ENCODE peak calls at places on chromosome 18, in four cellular contexts. T, G, F and N are unnamed samples.
A peak's percentile ranks its signal among the peaks of the same experiment; 100 is the strongest.

GRCh38 chr18:37242091-37242490 is 323.5 kb downstream of the CELF4 start:
- DNase-seq in T (peak; percentile 31), F (no peak), G (no peak), N (no peak)

GRCh38 chr18:50961974-50962373 is 5.9 kb upstream of the ELAC1 start:
- DNase-seq in T (no peak), G (no peak), F (no peak), N (no peak)

GRCh38 chr18:33820517-33821368 is 242.7 kb downstream of the ASXL3 start:
- DNase-seq in G (no peak), T (no peak), F (no peak), N (no peak)

GRCh38 chr18:57737661-57738060 is 65.5 kb downstream of the ATP8B1 start:
- DNase-seq in G (peak; percentile 83), F (peak; percentile 48), T (peak; percentile 94), N (peak; percentile 6)

GRCh38 chr18:51229328-51229727 is 31.8 kb upstream of the MEX3C start:
- DNase-seq in F (no peak), G (no peak), T (no peak), N (no peak)

GRCh38 chr18:48997985-48998831 is 47.4 kb upstream of the SMAD7 start:
- DNase-seq in F (no peak), G (peak; percentile 45), T (peak; percentile 81), N (no peak)

GRCh38 chr18:6609882-6610281 is 119.6 kb upstream of the ARHGAP28 start:
- DNase-seq in T (no peak), F (no peak), G (no peak), N (no peak)

GRCh38 chr18:63378919-63379638 is 12.1 kb upstream of the KDSR start:
- DNase-seq in F (no peak), T (no peak), G (no peak), N (no peak)

GRCh38 chr18:39946623-39947061 is 2008.4 kb upstream of the PIK3C3 start:
- DNase-seq in F (no peak), T (peak; percentile 52), G (no peak), N (no peak)

GRCh38 chr18:519019-519879 is 18.7 kb upstream of the COLEC12 start:
- DNase-seq in G (no peak), F (peak; percentile 23), T (no peak), N (no peak)

DNA sequence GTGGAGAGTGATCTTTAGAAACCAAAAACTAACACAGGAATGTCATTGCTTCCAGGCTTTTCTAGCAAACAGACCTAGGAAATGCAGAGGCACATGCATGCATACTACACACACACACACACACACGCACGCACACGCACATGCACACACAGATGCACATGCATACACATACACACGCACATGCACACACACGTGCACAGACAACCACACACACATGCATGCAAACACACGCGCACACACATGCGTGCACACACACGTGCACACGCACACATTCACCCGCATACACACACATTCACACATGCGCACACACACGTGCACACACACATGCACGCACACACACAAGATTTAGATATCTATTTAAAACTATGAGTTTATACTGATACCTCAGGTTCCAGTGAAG is 379.5 kb downstream of the ZNF516 start:
- DNase-seq in G (no peak), T (no peak), F (no peak), N (no peak)
- TF ChIP-seq POLR2A in G (no peak), T (no peak), F (no peak), N (no peak)

GRCh38 chr18:3814840-3815239 is 364.9 kb downstream of the TGIF1 start:
- DNase-seq in F (no peak), G (no peak), T (no peak), N (no peak)
- H3K4me1 ChIP-seq in F (no peaks in the 10 kb centered on the region), G (no peaks in the 10 kb centered on the region), T (no peaks in the 10 kb centered on the region), N (no peaks in the 10 kb centered on the region)

GRCh38 chr18:22173221-22173927 is 4.0 kb downstream of the GATA6 start:
- DNase-seq in T (no peak), F (no peak), G (no peak), N (no peak)
- H3K4me3 ChIP-seq in T (peak overlapping the region; percentile 86), F (no peak overlapping the region), G (no peak overlapping the region), N (no peak overlapping the region)

GRCh38 chr18:11986061-11986460 is 4.8 kb downstream of the IMPA2 start:
- DNase-seq in T (no peak), G (no peak), F (no peak), N (no peak)

GRCh38 chr18:11984091-11984490 is 2.8 kb downstream of the IMPA2 start:
- DNase-seq in F (no peak), T (no peak), G (no peak), N (no peak)

GRCh38 chr18:11983592-11983991 is 2.3 kb downstream of the IMPA2 start:
- DNase-seq in F (peak; percentile 45), G (peak; percentile 67), T (no peak), N (no peak)

GRCh38 chr18:11987527-11987926 is 6.2 kb downstream of the IMPA2 start:
- DNase-seq in T (no peak), F (no peak), G (no peak), N (no peak)

DNA sequence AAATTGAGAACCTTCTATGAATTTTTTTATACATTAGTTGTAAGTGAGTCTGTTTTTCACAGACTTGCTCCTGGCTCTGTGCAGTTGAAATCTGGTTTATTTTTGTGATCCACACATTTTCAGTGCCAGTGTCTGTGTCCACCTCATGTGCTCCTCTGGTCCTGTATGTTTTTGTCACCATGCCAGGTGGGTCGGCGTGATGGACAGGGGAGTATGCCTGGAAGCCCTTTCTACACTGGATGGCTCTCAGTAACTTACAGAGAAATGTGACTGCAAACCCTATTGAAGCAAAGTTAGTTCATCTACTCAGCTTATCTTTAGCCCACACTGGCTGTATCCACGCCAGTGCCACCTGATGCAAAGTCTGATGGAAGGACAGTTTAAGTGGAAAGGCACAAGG is 4.2 kb downstream of the IMPA2 start:
- DNase-seq in G (no peak), F (no peak), T (no peak), N (no peak)
- TF ChIP-seq POLR2A in G (no peak), F (no peak), T (no peak), N (no peak)

GRCh38 chr18:74795766-74796165 is 198.1 kb downstream of the ZNF407 start:
- DNase-seq in G (no peak), T (no peak), F (no peak), N (no peak)

GRCh38 chr18:74797577-74798151 is 200.0 kb downstream of the ZNF407 start:
- DNase-seq in T (no peak), G (no peak), F (no peak), N (no peak)

GRCh38 chr18:74793746-74794145 is 196.1 kb downstream of the ZNF407 start:
- DNase-seq in T (no peak), F (no peak), G (no peak), N (no peak)

GRCh38 chr18:74800098-74800497 is 202.4 kb downstream of the ZNF407 start:
- DNase-seq in T (no peak), G (no peak), F (no peak), N (no peak)

GRCh38 chr18:74796928-74797576 is 199.4 kb downstream of the ZNF407 start:
- DNase-seq in F (no peak), G (peak; percentile 24), T (peak; percentile 56), N (no peak)
- H3K4me1 ChIP-seq in F (peaks cover 7% of the 10 kb centered on the region), G (no peaks in the 10 kb centered on the region), T (peaks cover 4% of the 10 kb centered on the region), N (peaks cover 12% of the 10 kb centered on the region)

DNA sequence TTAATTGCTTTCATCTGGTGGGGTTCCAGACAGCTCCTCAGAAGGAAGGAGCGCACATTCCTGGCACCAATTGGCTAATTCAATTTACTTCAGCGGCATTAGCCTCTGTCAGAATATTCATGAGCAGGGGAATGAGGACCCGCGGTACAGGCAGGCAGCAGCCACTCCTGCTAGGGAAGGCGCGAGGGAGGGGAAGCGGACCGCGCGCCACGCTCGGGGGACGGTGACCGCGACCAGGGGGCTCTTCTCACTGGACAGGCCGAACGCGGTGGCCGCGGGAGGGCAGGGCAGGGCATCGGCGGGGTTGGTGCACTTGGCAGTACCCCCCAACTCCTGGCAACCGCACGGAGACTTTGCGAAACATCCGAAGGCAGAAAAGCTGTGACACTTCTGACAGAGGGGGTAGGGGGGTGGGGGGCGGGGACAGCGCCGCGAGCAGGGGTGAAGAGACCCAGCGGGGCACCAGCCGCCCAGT is at the start of gene CDH20:
- DNase-seq in T (no peak), F (no peak), G (no peak), N (no peak)
- H3K4me3 ChIP-seq in T (no peak within 1 kb of the TSS), F (no peak within 1 kb of the TSS), G (no peak within 1 kb of the TSS), N (peak within 1 kb of the TSS; percentile 47)

GRCh38 chr18:41954827-41955613 is at the start of gene PIK3C3:
- DNase-seq in T (peak; percentile 98), F (peak; percentile 98), G (peak; percentile 94), N (peak; percentile 52)
- TF ChIP-seq POLR2A in T (no peak), F (peak; percentile 57), G (peak; percentile 68), N (no peak)

GRCh38 chr18:76569644-76570415 is 74.8 kb upstream of the ZNF516 start:
- DNase-seq in F (no peak), G (no peak), T (no peak), N (no peak)

GRCh38 chr18:76568726-76569125 is 73.7 kb upstream of the ZNF516 start:
- DNase-seq in T (no peak), G (no peak), F (no peak), N (no peak)

GRCh38 chr18:76573325-76574025 is 78.4 kb upstream of the ZNF516 start:
- DNase-seq in G (no peak), F (no peak), T (no peak), N (no peak)

GRCh38 chr18:76571689-76572088 is 76.6 kb upstream of the ZNF516 start:
- DNase-seq in F (no peak), G (no peak), T (no peak), N (no peak)

GRCh38 chr18:76572517-76573247 is 77.6 kb upstream of the ZNF516 start:
- DNase-seq in T (no peak), F (no peak), G (peak; percentile 34), N (no peak)
- H3K4me1 ChIP-seq in T (no peaks in the 10 kb centered on the region), F (no peaks in the 10 kb centered on the region), G (peaks cover 13% of the 10 kb centered on the region), N (no peaks in the 10 kb centered on the region)